ENCODE peak calls at places on chromosomes 5 and 9, in six cellular contexts. B is anterior cingulate cortex, A is ELR, E is A549, W is spleen, S is activated B cell treated with CpG ODN at 0.5 μM for 24 hours. M is an unnamed sample.
A peak's percentile ranks its signal among the peaks of the same experiment; 100 is the strongest.

GRCh38 chr5:169158764-169159163 is 142.2 kb downstream of the SLIT3 start:
- DNase-seq in B (no peak), A (no peak), E (no peak), W (no peak), S (no peak), M (no peak)

GRCh38 chr9:111186021-111186420 is 144.0 kb downstream of the OR2K2 start:
- DNase-seq in B (no peak), A (no peak), E (no peak), W (no peak), S (no peak), M (no peak)

GRCh38 chr5:55064523-55064922 is 37.9 kb upstream of the GZMA start:
- DNase-seq in B (no peak), A (no peak), E (no peak), W (no peak), S (no peak), M (no peak)

GRCh38 chr5:100902406-100903035 is 561 bp downstream of the ST8SIA4 start:
- DNase-seq in B (no peak), A (peak; percentile 34), E (peak; percentile 16), W (peak; percentile 73), S (no peak), M (peak; percentile 31)

GRCh38 chr9:87830446-87830845 is 52.2 kb upstream of the SPATA31E1 start:
- DNase-seq in B (no peak), A (no peak), E (no peak), W (no peak), S (no peak), M (no peak)

GRCh38 chr9:126874546-126875314 is 14.3 kb downstream of the ZBTB34 start:
- DNase-seq in B (no peak), A (no peak), E (no peak), W (peak; percentile 17), S (no peak), M (no peak)

GRCh38 chr5:10539685-10539998 is 24.2 kb upstream of the ANKRD33B start:
- DNase-seq in B (no peak), A (peak; percentile 52), E (no peak), W (no peak), S (no peak), M (no peak)

GRCh38 chr9:89051421-89051820 is 60.2 kb downstream of the S1PR3 start:
- DNase-seq in B (no peak), A (no peak), E (no peak), W (no peak), S (no peak), M (no peak)

GRCh38 chr5:151480384-151480783 is 33.0 kb downstream of the SLC36A1 start:
- DNase-seq in B (peak; percentile 20), A (no peak), E (no peak), W (no peak), S (no peak), M (no peak)

GRCh38 chr5:134527156-134527960 is 1.9 kb downstream of the JADE2 start:
- DNase-seq in B (peak; percentile 88), A (peak; percentile 88), E (peak; percentile 94), W (peak; percentile 96), S (peak; percentile 73), M (peak; percentile 96)

GRCh38 chr9:37818849-37819248 is 18.3 kb downstream of the DCAF10 start:
- DNase-seq in B (no peak), A (no peak), E (no peak), W (no peak), S (no peak), M (no peak)

GRCh38 chr5:148312159-148312558 is at the start of gene SPINK7:
- DNase-seq in B (no peak), A (no peak), E (no peak), W (no peak), S (no peak), M (no peak)

GRCh38 chr9:79572891-79573696 is 1.3 kb downstream of the TLE4 start:
- DNase-seq in B (peak; percentile 53), A (peak; percentile 49), E (peak; percentile 4), W (peak; percentile 95), S (peak; percentile 67), M (peak; percentile 63)

GRCh38 chr9:117772960-117773359 is 68.8 kb downstream of the TLR4 start:
- DNase-seq in B (no peak), A (peak; percentile 55), E (no peak), W (no peak), S (no peak), M (no peak)

GRCh38 chr5:176943816-176944215 is 44.7 kb upstream of the HK3 start:
- DNase-seq in B (no peak), A (no peak), E (no peak), W (no peak), S (no peak), M (no peak)

GRCh38 chr5:3659907-3660306 is 64.3 kb downstream of the IRX1 start:
- DNase-seq in B (no peak), A (peak; percentile 0), E (no peak), W (no peak), S (no peak), M (no peak)

GRCh38 chr9:34496149-34496712 is 26.6 kb downstream of the ENHO start:
- DNase-seq in B (no peak), A (peak; percentile 24), E (no peak), W (no peak), S (no peak), M (no peak)

GRCh38 chr9:131091352-131091992 is 4.9 kb upstream of the AIF1L start:
- DNase-seq in B (no peak), A (no peak), E (no peak), W (no peak), S (no peak), M (no peak)

GRCh38 chr9:134751630-134752029 is 110.0 kb downstream of the COL5A1 start:
- DNase-seq in B (no peak), A (no peak), E (no peak), W (no peak), S (no peak), M (no peak)